ENCODE peak calls at places on chromosomes 2 and 18, in seven cellular contexts. I is PC-3, F is neural progenitor cell, Z is right cardiac atrium, T is stomach, X is Caco-2, H is mesendoderm. O is an unnamed sample.
A peak's percentile ranks its signal among the peaks of the same experiment; 100 is the strongest.

GRCh38 chr2:239329972-239330572 is 70.7 kb downstream of the HDAC4 start:
- DNase-seq in I (no peak), F (no peak), Z (peak; percentile 34), T (peak; percentile 58), X (no peak), H (no peak), O (peak; percentile 58)

GRCh38 chr2:63057249-63058148 is 6.9 kb downstream of the OTX1 start:
- DNase-seq in I (no peak), F (peak; percentile 89), Z (no peak), T (no peak), X (no peak), H (peak; percentile 13), O (no peak)

GRCh38 chr2:206858972-206859739 is 80.2 kb upstream of the CPO start:
- DNase-seq in I (no peak), F (no peak), Z (no peak), T (no peak), X (no peak), H (no peak), O (no peak)

GRCh38 chr2:70069049-70069448 is 18.2 kb upstream of the PCBP1 start:
- DNase-seq in I (no peak), F (no peak), Z (no peak), T (peak; percentile 48), X (peak; percentile 78), H (no peak), O (no peak)

GRCh38 chr2:38524580-38524979 is 78.1 kb downstream of the HNRNPLL start:
- DNase-seq in I (no peak), F (no peak), Z (no peak), T (no peak), X (no peak), H (no peak), O (no peak)

GRCh38 chr2:174762464-174762863 is 1.8 kb downstream of the CHRNA1 start:
- DNase-seq in I (no peak), F (no peak), Z (no peak), T (no peak), X (no peak), H (no peak), O (no peak)

GRCh38 chr2:169693344-169693743 is 861 bp downstream of the CFAP210 start:
- DNase-seq in I (peak; percentile 19), F (no peak), Z (no peak), T (no peak), X (peak; percentile 58), H (peak; percentile 45), O (no peak)

GRCh38 chr2:22683911-22684310 is 701.1 kb upstream of the KLHL29 start:
- DNase-seq in I (no peak), F (no peak), Z (no peak), T (no peak), X (no peak), H (no peak), O (no peak)

GRCh38 chr2:160454070-160454797 is 39.4 kb downstream of the RBMS1 start:
- DNase-seq in I (no peak), F (no peak), Z (no peak), T (no peak), X (no peak), H (peak; percentile 67), O (no peak)

GRCh38 chr2:97868986-97869721 is 126.6 kb downstream of the TMEM131 start:
- DNase-seq in I (peak; percentile 95), F (no peak), Z (peak; percentile 49), T (no peak), X (peak; percentile 31), H (peak; percentile 90), O (no peak)

GRCh38 chr2:191245046-191245868 is at the start of gene MYO1B:
- DNase-seq in I (peak; percentile 88), F (peak; percentile 95), Z (peak; percentile 69), T (peak; percentile 75), X (peak; percentile 96), H (peak; percentile 92), O (no peak)

GRCh38 chr18:45619062-45619825 is 4.0 kb downstream of the SLC14A2 start:
- DNase-seq in I (no peak), F (no peak), Z (peak; percentile 82), T (no peak), X (no peak), H (no peak), O (peak; percentile 82)

GRCh38 chr2:102736174-102736606 is 25.6 kb upstream of the TMEM182 start:
- DNase-seq in I (peak; percentile 29), F (peak; percentile 34), Z (no peak), T (peak; percentile 35), X (peak; percentile 47), H (peak; percentile 41), O (no peak)

GRCh38 chr2:165911231-165911630 is 42.3 kb downstream of the TTC21B start:
- DNase-seq in I (no peak), F (no peak), Z (no peak), T (no peak), X (no peak), H (no peak), O (no peak)

GRCh38 chr2:225025917-225026571 is 16.2 kb downstream of the DOCK10 start:
- DNase-seq in I (peak; percentile 55), F (no peak), Z (no peak), T (no peak), X (no peak), H (no peak), O (no peak)

GRCh38 chr2:167818521-167818920 is 428.9 kb downstream of the STK39 start:
- DNase-seq in I (no peak), F (no peak), Z (no peak), T (no peak), X (no peak), H (no peak), O (no peak)

GRCh38 chr2:29182334-29182733 is 67.1 kb downstream of the CLIP4 start:
- DNase-seq in I (no peak), F (no peak), Z (no peak), T (no peak), X (no peak), H (no peak), O (no peak)

GRCh38 chr2:206915136-206915535 is 24.2 kb upstream of the CPO start:
- DNase-seq in I (peak; percentile 95), F (no peak), Z (no peak), T (no peak), X (peak; percentile 44), H (peak; percentile 27), O (no peak)

GRCh38 chr18:50285071-50285470 is 2.4 kb downstream of the CXXC1 start:
- DNase-seq in I (no peak), F (no peak), Z (no peak), T (no peak), X (no peak), H (no peak), O (no peak)
- H3K4me1 ChIP-seq in I (peaks cover 7% of the 10 kb centered on the region), F (peaks cover 11% of the 10 kb centered on the region), Z (peaks cover 4% of the 10 kb centered on the region), T (peaks cover 13% of the 10 kb centered on the region), X (no peaks in the 10 kb centered on the region), H (peaks cover 6% of the 10 kb centered on the region), O (no peaks in the 10 kb centered on the region)

DNA sequence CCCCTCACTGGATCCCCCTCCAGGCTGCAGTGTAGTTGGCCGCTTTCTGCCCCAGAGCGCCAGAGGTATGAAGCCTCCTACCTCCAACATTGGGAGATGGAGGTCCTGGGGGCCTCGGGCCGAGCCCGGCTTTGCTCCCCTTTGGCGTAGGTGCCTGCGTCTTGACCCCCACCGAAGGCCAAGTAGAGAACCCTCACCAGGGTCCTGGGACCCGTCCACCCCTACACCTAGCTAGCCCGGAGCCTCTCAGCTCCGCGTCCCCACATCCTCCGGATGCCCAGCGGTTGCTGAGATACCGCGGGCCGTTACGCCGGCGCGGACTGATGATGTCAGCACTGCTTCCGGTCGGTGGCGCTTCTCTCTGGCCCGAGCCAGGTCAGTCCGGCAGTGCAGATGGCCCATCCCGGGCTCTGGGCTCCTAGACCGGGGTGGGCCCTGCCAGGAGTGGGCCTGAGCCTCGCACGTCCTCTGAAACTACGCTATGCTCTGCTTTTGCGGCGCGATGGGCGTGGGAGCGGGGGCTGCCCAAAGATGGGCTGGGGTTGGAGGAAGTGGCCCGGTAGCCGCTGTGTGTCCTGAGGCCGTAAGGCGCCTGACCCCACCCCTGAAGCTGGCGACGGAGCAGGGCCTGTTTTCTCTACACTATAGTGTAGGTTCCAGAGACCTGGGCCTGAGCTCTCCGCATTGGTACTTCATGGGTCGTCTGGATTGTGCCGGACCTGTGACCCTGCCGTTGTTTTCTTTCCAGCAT is at the start of the genes GLB1L and STK16:
- DNase-seq in I (peak; percentile 93), F (peak; percentile 97), Z (peak; percentile 96), T (peak; percentile 96), X (peak; percentile 94), H (peak; percentile 97), O (peak; percentile 96)
- H3K4me1 ChIP-seq in I (peaks cover 45% of the 10 kb centered on the region), F (no peaks in the 10 kb centered on the region), Z (peaks cover 14% of the 10 kb centered on the region), T (peaks cover 43% of the 10 kb centered on the region), X (peaks cover 33% of the 10 kb centered on the region), H (peaks cover 2% of the 10 kb centered on the region), O (peaks cover 35% of the 10 kb centered on the region)

DNA sequence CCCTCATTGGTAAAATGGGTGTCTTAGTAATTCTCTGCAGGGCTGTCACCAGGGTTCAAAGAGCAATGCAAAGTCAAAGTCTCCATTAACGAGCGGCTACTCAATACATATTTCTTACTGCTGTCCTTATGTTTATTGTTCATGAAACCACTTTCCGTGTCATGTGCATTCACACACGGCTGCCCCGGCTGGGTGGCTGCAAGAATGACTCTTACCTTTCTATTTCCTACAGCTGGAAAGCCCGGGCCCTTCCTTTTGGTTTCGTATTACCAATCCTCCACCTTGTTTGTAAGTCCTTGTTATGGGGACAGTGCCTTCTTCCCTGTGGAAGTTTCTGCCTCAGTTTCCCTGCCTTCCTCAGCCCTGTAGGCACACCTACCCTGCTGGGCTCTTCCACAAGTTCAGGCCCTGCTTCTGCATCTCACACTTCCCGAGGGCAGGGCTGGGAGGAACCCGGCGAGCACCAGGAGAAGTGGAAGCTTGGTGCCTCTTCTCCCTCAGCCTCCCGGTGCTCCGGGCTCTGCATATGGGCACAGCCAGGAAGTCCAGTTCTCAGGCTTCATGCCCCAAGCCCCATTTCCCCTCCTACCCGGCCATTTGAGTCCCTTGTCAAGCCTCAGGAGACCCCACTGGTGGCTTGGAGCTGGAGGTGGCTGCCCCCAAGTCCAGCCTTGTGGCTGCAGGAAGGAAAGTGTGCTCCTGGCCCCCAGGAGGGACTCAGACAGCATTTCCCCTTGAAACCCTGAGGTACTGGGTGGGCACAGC is 18.7 kb upstream of the ACKR3 start:
- DNase-seq in I (no peak), F (no peak), Z (no peak), T (no peak), X (no peak), H (no peak), O (no peak)
- H3K4me1 ChIP-seq in I (no peaks in the 10 kb centered on the region), F (peaks cover 11% of the 10 kb centered on the region), Z (no peaks in the 10 kb centered on the region), T (no peaks in the 10 kb centered on the region), X (no peaks in the 10 kb centered on the region), H (no peaks in the 10 kb centered on the region), O (no peaks in the 10 kb centered on the region)

GRCh38 chr2:233072838-233073237 is 12.7 kb downstream of the INPP5D start:
- DNase-seq in I (no peak), F (no peak), Z (no peak), T (peak; percentile 1), X (no peak), H (no peak), O (no peak)
- H3K4me1 ChIP-seq in I (peaks cover under 1% of the 10 kb centered on the region), F (peaks cover 12% of the 10 kb centered on the region), Z (peaks cover 7% of the 10 kb centered on the region), T (peaks cover 4% of the 10 kb centered on the region), X (no peaks in the 10 kb centered on the region), H (peaks cover 2% of the 10 kb centered on the region), O (no peaks in the 10 kb centered on the region)

DNA sequence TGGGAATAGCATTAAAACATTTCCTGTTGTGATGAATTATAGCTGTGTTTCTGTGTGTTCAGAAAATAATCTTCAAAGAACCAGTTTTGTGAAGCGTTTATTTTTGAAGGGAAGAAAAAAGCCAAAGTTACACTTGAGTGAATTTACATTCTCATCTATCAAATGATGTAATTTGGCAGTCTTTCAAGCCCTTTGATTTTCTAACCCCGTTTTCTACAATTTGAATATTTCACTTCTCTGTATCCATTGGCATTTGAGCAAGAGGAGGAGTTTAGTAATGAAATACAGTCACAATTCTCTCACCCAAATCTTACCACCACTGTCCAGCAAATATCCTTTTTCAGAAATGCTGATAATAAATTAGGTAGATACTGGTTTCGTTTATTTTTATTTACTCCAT is 123.4 kb upstream of the BOD1L2 start:
- DNase-seq in I (no peak), F (no peak), Z (no peak), T (no peak), X (no peak), H (no peak), O (no peak)
- H3K4me1 ChIP-seq in I (no peaks in the 10 kb centered on the region), F (no peaks in the 10 kb centered on the region), Z (no peaks in the 10 kb centered on the region), T (no peaks in the 10 kb centered on the region), X (no peaks in the 10 kb centered on the region), H (no peaks in the 10 kb centered on the region), O (no peaks in the 10 kb centered on the region)

O was measured in right atrium auricular region.